ENCODE peak calls at places on chromosome 12, in nine cellular contexts. M, W, B, I, P, E, L, Z and D are unnamed samples. For H3K4me1, the result is how much of the 10 kb centered on the place peaks cover.

GRCh38 chr12:94186461-94187237 is 38.3 kb downstream of the PLXNC1 start:
- DNase-seq in W (no peak), L (no peak), I (no peak), Z (peak), B (peak), M (no peak), E (peak), P (no peak), D (no peak)

GRCh38 chr12:131135786-131136538 is 182.3 kb downstream of the ADGRD1 start:
- DNase-seq in Z (no peak), W (no peak), E (no peak), I (no peak), B (no peak), M (no peak), L (no peak), P (no peak), D (peak)

GRCh38 chr12:90124289-90124688 is 415.7 kb upstream of the ATP2B1 start:
- DNase-seq in E (no peak), P (no peak), Z (no peak), B (no peak), M (no peak), W (no peak), I (no peak), L (no peak), D (no peak)

GRCh38 chr12:105676694-105677093 is 346.2 kb downstream of the C12orf75 start:
- DNase-seq in M (peak), W (peak), P (no peak), I (peak), E (no peak), L (no peak), B (peak), Z (no peak), D (no peak)

GRCh38 chr12:124096869-124097434 is 123.9 kb downstream of the ZNF664 start:
- DNase-seq in L (no peak), I (no peak), M (no peak), W (no peak), P (no peak), Z (no peak), B (no peak), E (no peak), D (no peak)

GRCh38 chr12:38932320-38932719 is 26.9 kb upstream of the CPNE8 start:
- DNase-seq in B (no peak), Z (no peak), M (no peak), L (no peak), W (no peak), P (no peak), I (no peak), E (no peak), D (no peak)

GRCh38 chr12:104722541-104723534 is 235.3 kb downstream of the SLC41A2 start:
- DNase-seq in L (no peak), B (no peak), I (no peak), W (no peak), E (no peak), Z (peak), M (peak), P (no peak), D (peak)

GRCh38 chr12:110704750-110705149 is 15.8 kb upstream of the HVCN1 start:
- DNase-seq in Z (peak), B (peak), I (peak), P (no peak), W (peak), E (no peak), M (no peak), L (no peak), D (no peak)

GRCh38 chr12:124923906-124924734 is 9.7 kb upstream of the UBC start:
- DNase-seq in I (no peak), L (no peak), B (no peak), W (no peak), Z (peak), M (no peak), P (no peak), E (no peak), D (peak)

GRCh38 chr12:27780612-27781408 is 774 bp upstream of the MANSC4 start:
- DNase-seq in B (peak), I (peak), L (peak), E (no peak), M (peak), Z (peak), P (no peak), W (peak), D (no peak)

GRCh38 chr12:24418157-24418556 is 468.7 kb upstream of the SOX5 start:
- DNase-seq in M (no peak), I (no peak), W (no peak), P (no peak), L (no peak), B (no peak), E (no peak), Z (no peak), D (no peak)

GRCh38 chr12:44158746-44159145 is 322.9 kb downstream of the TMEM117 start:
- DNase-seq in Z (no peak), P (no peak), E (no peak), I (no peak), M (no peak), W (no peak), B (no peak), L (no peak), D (no peak)

GRCh38 chr12:31752450-31752849 is 23.6 kb upstream of the AMN1 start:
- DNase-seq in I (no peak), B (no peak), L (no peak), M (no peak), W (no peak), Z (peak), P (no peak), E (no peak), D (no peak)

GRCh38 chr12:6606331-6607131 is 648 bp downstream of the CHD4 start:
- DNase-seq in M (peak), Z (peak), B (peak), P (no peak), L (peak), E (no peak), I (peak), W (peak), D (peak)

GRCh38 chr12:126676426-126676825 is 1590.5 kb upstream of the TMEM132C start:
- DNase-seq in Z (no peak), W (no peak), I (no peak), L (no peak), M (no peak), E (no peak), B (no peak), P (no peak), D (no peak)

GRCh38 chr12:104495786-104496185 is 39.0 kb downstream of the CHST11 start:
- DNase-seq in M (no peak), E (no peak), W (no peak), B (no peak), Z (no peak), P (no peak), I (no peak), L (no peak), D (no peak)

GRCh38 chr12:127926004-127926403 is 341.0 kb upstream of the TMEM132C start:
- DNase-seq in I (no peak), W (peak), L (no peak), Z (peak), B (no peak), P (no peak), E (no peak), M (no peak), D (no peak)

GRCh38 chr12:48932878-48933277 is 7.6 kb upstream of the FKBP11 start:
- DNase-seq in P (no peak), B (no peak), L (no peak), M (no peak), W (no peak), E (no peak), Z (no peak), I (no peak), D (no peak)

GRCh38 chr12:67531519-67531918 is 117.0 kb upstream of the DYRK2 start:
- DNase-seq in W (no peak), B (no peak), E (no peak), Z (no peak), M (no peak), P (no peak), L (no peak), I (no peak), D (no peak)

GRCh38 chr12:102302553-102302952 is 104.9 kb upstream of the PMCH start:
- DNase-seq in P (no peak), I (no peak), B (no peak), Z (no peak), E (no peak), L (peak), M (no peak), W (no peak), D (no peak)

GRCh38 chr12:77131977-77132490 is 66.7 kb upstream of the E2F7 start:
- DNase-seq in Z (no peak), L (no peak), P (no peak), B (no peak), E (no peak), I (no peak), W (no peak), M (no peak), D (no peak)

GRCh38 chr12:128790221-128790620 is 33.5 kb downstream of the SLC15A4 start:
- DNase-seq in P (no peak), E (no peak), L (no peak), W (no peak), I (no peak), M (no peak), Z (no peak), B (no peak), D (peak)

GRCh38 chr12:48119078-48119833 is at the start of gene PFKM:
- DNase-seq in W (peak), B (peak), E (peak), P (peak), L (peak), I (peak), Z (peak), M (peak), D (peak)

GRCh38 chr12:21371050-21371449 is 1.7 kb upstream of the IAPP start:
- DNase-seq in E (no peak), L (no peak), Z (no peak), I (no peak), W (no peak), P (no peak), M (no peak), B (no peak), D (no peak)

GRCh38 chr12:29025936-29026335 is 123.1 kb upstream of the FAR2 start:
- DNase-seq in P (no peak), B (no peak), Z (no peak), L (no peak), E (no peak), M (no peak), I (no peak), W (no peak), D (no peak)

GRCh38 chr12:112207397-112207924 is 82.1 kb downstream of the TRAFD1 start:
- DNase-seq in W (no peak), I (no peak), M (no peak), Z (no peak), B (no peak), L (no peak), E (no peak), P (no peak), D (no peak)

DNA sequence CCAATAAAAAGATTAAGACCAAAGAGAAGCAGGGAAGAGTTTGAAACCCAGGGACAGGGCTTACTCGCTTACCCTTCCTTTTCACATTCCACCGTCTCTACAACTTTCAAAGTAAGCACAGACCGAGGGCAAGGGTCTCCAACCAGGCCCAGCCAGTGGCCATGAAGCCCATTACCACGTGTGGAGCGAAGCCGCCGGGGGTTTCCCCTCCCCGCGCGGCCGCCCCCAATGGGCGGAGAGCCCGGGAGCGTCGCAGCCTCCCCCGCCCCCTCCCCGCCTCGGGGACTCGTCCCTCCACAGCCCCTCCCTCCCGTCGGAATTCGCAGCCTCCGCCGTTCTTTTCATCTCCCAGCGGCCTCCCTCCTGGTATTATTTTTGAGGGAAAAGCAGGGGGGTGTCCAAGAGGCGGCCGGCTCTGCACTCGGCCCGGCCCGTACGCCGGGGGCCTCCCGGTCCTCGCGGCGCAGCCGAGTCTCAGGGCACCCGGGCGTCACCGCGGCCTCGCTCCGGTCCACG is 666 bp downstream of the NAP1L1 start:
- DNase-seq in W (peak), L (peak), M (peak), E (peak), B (peak), P (no peak), Z (peak), I (peak), D (peak)
- TF ChIP-seq POLR2AphosphoS5 in W (no peak), L (no peak), M (no peak), E (no peak), B (no peak), P (peak), Z (peak), I (no peak), D (no peak)

GRCh38 chr12:32836710-32837109 is 59.9 kb downstream of the PKP2 start:
- DNase-seq in M (no peak), E (no peak), P (no peak), W (no peak), I (no peak), Z (no peak), L (no peak), B (no peak), D (no peak)

GRCh38 chr12:32837974-32838373 is 58.6 kb downstream of the PKP2 start:
- DNase-seq in E (no peak), M (no peak), W (no peak), Z (no peak), I (no peak), P (no peak), L (no peak), B (no peak), D (no peak)

GRCh38 chr12:32841061-32841460 is 55.5 kb downstream of the PKP2 start:
- DNase-seq in L (no peak), I (no peak), P (no peak), B (no peak), Z (no peak), W (no peak), E (no peak), M (no peak), D (no peak)

GRCh38 chr12:32843528-32844095 is 53.0 kb downstream of the PKP2 start:
- DNase-seq in M (no peak), I (no peak), W (no peak), Z (peak), L (no peak), E (no peak), P (no peak), B (peak), D (no peak)

GRCh38 chr12:32839828-32840227 is 56.7 kb downstream of the PKP2 start:
- DNase-seq in E (no peak), W (no peak), M (no peak), L (no peak), P (no peak), Z (no peak), I (no peak), B (no peak), D (no peak)
- H3K4me1 ChIP-seq in E (under half), W (under half), M (under half), L (under half), P (under half), Z (under half), I (under half), B (under half), D (under half)

GRCh38 chr12:50845021-50845647 is 2.4 kb downstream of the TMPRSS12 start:
- DNase-seq in E (no peak), I (no peak), P (no peak), B (no peak), W (no peak), L (no peak), M (no peak), Z (no peak), D (no peak)
- TF ChIP-seq POLR2AphosphoS5 in E (no peak), I (no peak), P (no peak), B (no peak), W (no peak), L (no peak), M (no peak), Z (no peak), D (no peak)

GRCh38 chr12:116427200-116427932 is 131.8 kb upstream of the MAP1LC3B2 start:
- DNase-seq in I (no peak), P (no peak), W (no peak), L (no peak), Z (peak), M (no peak), E (no peak), B (no peak), D (no peak)
- H3K4me1 ChIP-seq in I (under half), P (under half), W (under half), L (under half), Z (under half), M (under half), E (under half), B (under half), D (under half)